ENCODE peak calls at places on chromosomes 11 and 22, in seven cellular contexts. U is vagina, H is HCT116, W is sigmoid colon, Z is endothelial cell of umbilical vein, J is esophagus muscularis mucosa, R is transverse colon. D is an unnamed sample.

GRCh38 chr11:15657264-15657663 is 542.5 kb downstream of the INSC start:
- DNase-seq in R (no peak), W (no peak), Z (no peak), U (no peak), J (no peak), H (no peak), D (no peak)

GRCh38 chr11:35102267-35102666 is 36.7 kb upstream of the CD44 start:
- DNase-seq in W (no peak), J (no peak), U (no peak), H (no peak), Z (no peak), R (no peak), D (no peak)

GRCh38 chr11:43664295-43664694 is 16.2 kb upstream of the HSD17B12 start:
- DNase-seq in W (no peak), R (no peak), J (no peak), U (no peak), H (no peak), Z (no peak), D (no peak)

GRCh38 chr11:83682645-83682973 is 396.4 kb upstream of the CCDC90B start:
- DNase-seq in Z (no peak), H (no peak), W (no peak), U (no peak), R (no peak), J (no peak), D (no peak)

GRCh38 chr22:46806789-46807188 is 44.3 kb downstream of the TBC1D22A start:
- DNase-seq in U (no peak), Z (no peak), H (no peak), R (no peak), J (no peak), W (no peak), D (no peak)

GRCh38 chr11:61540528-61540927 is 32.0 kb downstream of the LRRC10B start:
- DNase-seq in Z (no peak), H (no peak), R (no peak), U (no peak), W (no peak), J (no peak), D (no peak)

GRCh38 chr11:2536440-2536989 is 91.7 kb downstream of the KCNQ1 start:
- DNase-seq in W (peak), J (no peak), R (peak), U (no peak), Z (no peak), H (no peak), D (peak)

GRCh38 chr11:118687906-118688305 is 8.5 kb upstream of the TREH start:
- DNase-seq in Z (no peak), U (no peak), J (no peak), W (no peak), R (no peak), H (no peak), D (no peak)

GRCh38 chr11:100920571-100920970 is 209.0 kb downstream of the PGR start:
- DNase-seq in Z (no peak), R (no peak), W (no peak), H (no peak), J (no peak), U (no peak), D (no peak)

GRCh38 chr22:25062378-25063095 is 110.0 kb downstream of the KIAA1671 start:
- DNase-seq in J (no peak), W (no peak), U (no peak), H (no peak), R (peak), Z (peak), D (no peak)

GRCh38 chr11:65500262-65501004 is 1.6 kb downstream of the MALAT1 start:
- DNase-seq in Z (peak), W (peak), H (no peak), J (no peak), R (peak), U (no peak), D (no peak)

GRCh38 chr11:71076525-71077304 is 175.7 kb downstream of the SHANK2 start:
- DNase-seq in H (no peak), W (no peak), Z (no peak), R (no peak), U (no peak), J (no peak), D (no peak)

GRCh38 chr22:22082960-22083359 is 100.4 kb upstream of the TOP3B start:
- DNase-seq in U (no peak), J (peak), Z (no peak), H (no peak), W (no peak), R (no peak), D (no peak)

GRCh38 chr11:10375280-10376048 is 70.6 kb downstream of the ADM start:
- DNase-seq in W (no peak), J (peak), Z (no peak), H (no peak), U (peak), R (no peak), D (no peak)

GRCh38 chr22:44211946-44212930 is 31.5 kb downstream of the PARVG start:
- DNase-seq in H (no peak), J (no peak), U (peak), W (peak), R (no peak), Z (no peak), D (no peak)

GRCh38 chr11:64400096-64400495 is 41.1 kb downstream of the RPS6KA4 start:
- DNase-seq in J (no peak), W (no peak), R (no peak), U (no peak), H (no peak), Z (no peak), D (no peak)

GRCh38 chr11:65274734-65275682 is 13.2 kb downstream of the POLA2 start:
- DNase-seq in R (peak), W (peak), H (peak), Z (peak), U (no peak), J (no peak), D (no peak)

GRCh38 chr11:36033082-36033751 is 89.4 kb downstream of the LDLRAD3 start:
- DNase-seq in W (no peak), H (no peak), Z (no peak), U (no peak), R (no peak), J (no peak), D (no peak)

GRCh38 chr11:64245401-64245796 is 1.3 kb downstream of the PPP1R14B start:
- DNase-seq in J (no peak), Z (no peak), W (peak), H (no peak), R (peak), U (no peak), D (no peak)

GRCh38 chr11:66728760-66729385 is at the start of gene SPTBN2:
- DNase-seq in R (peak), W (peak), J (no peak), U (no peak), H (no peak), Z (no peak), D (no peak)

GRCh38 chr22:44555597-44555996 is 57.6 kb upstream of the RTL6 start:
- DNase-seq in Z (no peak), W (no peak), U (no peak), H (no peak), J (no peak), R (no peak), D (no peak)

GRCh38 chr11:56916609-56917008 is 72.1 kb upstream of the OR5AK2 start:
- DNase-seq in R (no peak), J (no peak), W (no peak), U (no peak), H (no peak), Z (no peak), D (no peak)

GRCh38 chr11:46353706-46354105 is 6.4 kb downstream of the DGKZ start:
- DNase-seq in R (no peak), H (no peak), Z (no peak), U (no peak), W (no peak), J (no peak), D (no peak)

GRCh38 chr11:28899706-28900105 is 791.5 kb downstream of the METTL15 start:
- DNase-seq in W (no peak), H (no peak), Z (no peak), U (no peak), R (no peak), J (no peak), D (no peak)

GRCh38 chr11:44596541-44597276 is 31.2 kb downstream of the CD82 start:
- DNase-seq in W (no peak), H (no peak), J (no peak), Z (no peak), R (no peak), U (no peak), D (no peak)

DNA sequence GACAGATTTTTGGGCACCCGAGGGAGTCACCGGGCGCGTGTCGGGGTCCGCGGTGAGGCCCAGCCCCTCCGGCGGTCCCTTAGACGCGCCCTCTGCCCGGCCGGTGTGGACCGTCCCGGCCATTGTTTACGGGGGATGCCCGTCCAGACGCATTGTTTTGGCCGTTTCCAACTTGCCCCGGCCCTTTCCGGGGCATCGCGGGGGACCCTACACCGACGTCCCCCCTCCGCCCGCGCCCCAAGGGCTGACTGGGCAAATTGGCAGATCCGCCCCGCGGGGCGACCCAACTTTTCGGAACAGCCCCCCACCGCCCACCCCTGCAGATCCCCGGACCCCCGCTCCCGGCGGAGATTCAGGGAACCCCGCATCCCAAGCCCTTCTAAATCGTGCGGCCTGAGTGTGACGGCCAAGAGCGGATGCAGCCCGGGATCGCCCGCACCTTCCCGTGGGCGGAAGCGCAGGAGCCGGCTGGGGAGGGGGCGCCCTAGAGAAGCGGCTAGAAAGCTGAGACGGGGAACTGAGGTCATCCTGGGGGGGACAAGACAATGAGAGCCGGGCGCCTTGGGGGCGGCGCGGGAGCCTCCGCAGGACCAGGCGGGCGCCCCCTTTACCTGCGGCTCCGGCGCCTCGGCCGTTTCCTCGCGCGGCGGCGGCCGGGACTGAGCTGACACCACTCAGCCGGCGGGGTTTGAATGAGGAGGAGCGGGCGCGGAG is 17.1 kb upstream of the CCT8L2 start:
- DNase-seq in J (no peak), R (no peak), Z (no peak), H (no peak), W (no peak), U (no peak), D (no peak)
- H3K27ac ChIP-seq in J (no peak), R (no peak), Z (no peak), H (no peak), W (no peak), U (no peak), D (no peak)

GRCh38 chr22:50184541-50185383 is 951 bp upstream of the TRABD start:
- DNase-seq in J (no peak), Z (no peak), W (no peak), U (no peak), H (no peak), R (no peak), D (no peak)

GRCh38 chr22:50186181-50186731 is 543 bp downstream of the TRABD start:
- DNase-seq in W (no peak), H (no peak), Z (no peak), U (no peak), R (no peak), J (no peak), D (no peak)

GRCh38 chr22:50184004-50184461 is 1.7 kb upstream of the TRABD start:
- DNase-seq in J (peak), H (no peak), U (no peak), Z (no peak), R (peak), W (peak), D (no peak)

GRCh38 chr22:50186789-50187523 is 1.2 kb downstream of the TRABD start:
- DNase-seq in U (no peak), H (no peak), R (peak), W (no peak), J (no peak), Z (no peak), D (no peak)

DNA sequence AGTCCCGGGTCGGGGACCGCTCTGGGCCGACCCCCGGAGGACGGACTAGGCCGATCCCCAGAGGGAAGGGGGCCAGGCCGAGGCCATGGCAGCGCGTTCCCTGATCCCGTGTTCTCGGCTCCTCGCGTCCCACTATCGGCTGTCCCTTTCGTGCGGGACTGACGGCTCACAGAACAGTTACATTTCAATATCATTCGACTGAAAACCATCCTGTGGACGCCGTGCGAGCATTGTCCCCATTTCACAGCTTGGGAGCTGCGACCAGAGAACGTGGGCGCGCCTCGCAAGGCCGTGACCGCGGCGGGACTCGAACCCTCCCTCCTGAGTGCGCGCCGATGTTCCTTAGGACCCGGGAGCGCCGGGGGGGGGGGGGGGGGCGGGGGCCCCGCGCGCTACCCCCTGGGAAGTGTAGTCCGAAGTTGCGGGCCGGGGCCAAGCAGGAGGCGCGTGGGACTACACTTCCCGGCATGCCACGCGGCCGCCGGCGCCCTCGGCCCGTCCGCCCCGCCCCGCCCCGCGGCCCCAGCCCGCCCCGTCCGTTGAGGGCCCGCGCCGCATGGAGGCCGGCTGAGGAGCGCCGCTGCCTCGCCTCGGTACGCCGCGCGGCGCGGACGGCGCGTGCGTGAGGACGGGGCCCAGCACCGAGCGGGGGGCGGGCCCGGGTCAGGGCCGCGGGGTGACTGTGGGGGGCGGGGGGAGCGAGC is at the start of gene TRABD:
- DNase-seq in J (peak), R (peak), H (peak), U (no peak), Z (peak), W (peak), D (peak)
- TF ChIP-seq POLR2A in J (no peak), R (no peak), H (peak), U (no peak), Z (no peak), W (no peak), D (no peak)

GRCh38 chr22:49899530-49899929 is 18.7 kb downstream of the ALG12 start:
- DNase-seq in R (no peak), Z (no peak), J (no peak), W (no peak), U (no peak), H (no peak), D (no peak)

GRCh38 chr22:49904040-49904369 is 14.2 kb downstream of the ALG12 start:
- DNase-seq in H (no peak), W (peak), J (no peak), Z (no peak), R (no peak), U (no peak), D (no peak)

GRCh38 chr22:49901457-49901856 is 16.8 kb downstream of the ALG12 start:
- DNase-seq in W (no peak), U (no peak), R (no peak), Z (no peak), H (no peak), J (no peak), D (no peak)

GRCh38 chr22:49903322-49904039 is 14.8 kb downstream of the ALG12 start:
- DNase-seq in R (no peak), H (no peak), Z (no peak), W (peak), J (no peak), U (no peak), D (no peak)

GRCh38 chr22:49900441-49901230 is 17.6 kb downstream of the ALG12 start:
- DNase-seq in R (no peak), J (no peak), Z (no peak), W (no peak), H (no peak), U (no peak), D (no peak)
- TF ChIP-seq POLR2AphosphoS5 in R (no peak), J (no peak), Z (no peak), W (no peak), H (no peak), U (no peak), D (no peak)

DNA sequence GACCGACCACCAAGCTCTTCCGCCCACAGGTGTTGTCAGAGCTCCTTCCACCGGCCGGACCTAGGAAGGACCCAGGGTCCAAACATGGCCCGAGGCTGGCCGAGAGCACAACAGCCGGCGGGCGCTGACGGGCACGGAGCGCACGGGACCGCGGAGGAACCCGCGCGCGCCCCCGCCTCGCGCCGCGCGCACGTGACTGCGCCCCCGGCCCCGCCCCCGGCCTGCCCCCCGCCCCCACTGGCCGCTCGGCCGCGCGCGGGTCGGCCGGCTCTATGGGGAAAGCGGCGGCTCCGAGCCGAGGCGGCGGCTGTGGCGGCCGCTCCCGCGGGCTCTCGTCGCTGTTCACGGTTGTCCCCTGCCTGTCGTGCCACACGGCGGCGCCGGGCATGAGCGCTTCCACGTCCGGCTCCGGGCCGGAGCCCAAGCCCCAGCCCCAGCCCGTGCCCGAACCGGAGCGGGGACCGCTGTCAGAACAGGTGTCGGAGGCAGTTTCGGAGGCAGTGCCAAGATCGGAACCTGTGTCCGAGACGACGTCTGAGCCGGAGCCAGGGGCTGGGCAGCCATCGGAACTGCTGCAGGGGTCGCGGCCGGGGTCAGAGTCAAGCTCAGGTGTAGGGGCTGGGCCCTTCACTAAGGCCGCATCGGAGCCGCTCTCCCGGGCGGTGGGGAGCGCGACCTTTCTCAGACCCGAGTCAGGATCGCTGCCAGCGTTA is at the start of gene OSBP2:
- DNase-seq in Z (peak), R (peak), W (peak), U (no peak), H (no peak), J (no peak), D (peak)
- H3K27ac ChIP-seq in Z (peak), R (peak), W (peak), U (no peak), H (peak), J (peak), D (peak)

GRCh38 chr11:765025-765801 is 12.1 kb downstream of the GATD1 start:
- DNase-seq in Z (peak), J (no peak), R (peak), U (no peak), W (peak), H (peak), D (peak)
- TF ChIP-seq POLR2A in Z (no peak), J (no peak), R (no peak), U (no peak), W (no peak), H (no peak), D (no peak)

GRCh38 chr22:17492247-17492646 is 71.1 kb upstream of the SLC25A18 start:
- DNase-seq in R (no peak), H (no peak), W (no peak), U (no peak), Z (no peak), J (no peak), D (no peak)
- TF ChIP-seq POLR2AphosphoS5 in R (no peak), H (no peak), W (no peak), U (no peak), Z (no peak), J (no peak), D (no peak)